ENCODE peak calls at places on chromosomes 1 and 21, in five cellular contexts. V is H7; P is activated CD4-positive, alpha-beta T cell treated with anti-CD3 and anti-CD28 coated beads, Interleukin-2, amount 10 ng/mL, durations not matched to agents 7 days and 5 days; F is activated T-helper 1 cell treated with Interleukin-2 at 50 U/mL for 16 hours; R is T-helper 2 cell. D is an unnamed sample.
A peak's percentile ranks its signal among the peaks of the same experiment; 100 is the strongest.

GRCh38 chr1:6419397-6419802 is 319 bp downstream of the HES2 start:
- DNase-seq in R (peak; percentile 22), F (no peak), V (peak; percentile 91), P (no peak), D (no peak)

GRCh38 chr1:161439280-161440232 is 65.7 kb upstream of the FCGR2A start:
- DNase-seq in V (peak; percentile 67), R (peak; percentile 38), P (peak; percentile 21), F (no peak), D (no peak)

GRCh38 chr1:31798433-31799195 is 17.2 kb downstream of the SPOCD1 start:
- DNase-seq in F (no peak), V (peak; percentile 51), P (no peak), R (no peak), D (no peak)

GRCh38 chr1:107821340-107821739 is 143.6 kb downstream of the VAV3 start:
- DNase-seq in R (no peak), P (no peak), F (no peak), V (no peak), D (no peak)

GRCh38 chr1:31939484-31940329 is 1.5 kb upstream of the PTP4A2 start:
- DNase-seq in R (peak; percentile 94), V (no peak), P (peak; percentile 79), F (peak; percentile 64), D (peak; percentile 75)

GRCh38 chr1:57987507-57987906 is 559.0 kb downstream of the OMA1 start:
- DNase-seq in R (no peak), F (no peak), V (peak; percentile 3), P (no peak), D (no peak)

GRCh38 chr1:14519976-14520375 is 78.5 kb upstream of the KAZN start:
- DNase-seq in F (no peak), P (no peak), V (no peak), R (no peak), D (peak; percentile 36)

GRCh38 chr1:86207323-86207722 is 50.8 kb upstream of the COL24A1 start:
- DNase-seq in P (no peak), F (no peak), R (no peak), V (no peak), D (no peak)

GRCh38 chr1:193538690-193539089 is 352.3 kb upstream of the B3GALT2 start:
- DNase-seq in R (peak; percentile 37), F (no peak), V (no peak), P (no peak), D (no peak)

GRCh38 chr1:30928171-30928570 is 19.6 kb upstream of the SDC3 start:
- DNase-seq in F (no peak), V (no peak), R (no peak), P (no peak), D (no peak)

GRCh38 chr21:19076031-19076430 is 672.4 kb upstream of the TMPRSS15 start:
- DNase-seq in P (no peak), V (no peak), F (no peak), R (no peak), D (no peak)

GRCh38 chr1:43177691-43178090 is 5.6 kb downstream of the CFAP57 start:
- DNase-seq in V (no peak), F (no peak), P (no peak), R (no peak), D (no peak)

GRCh38 chr21:16530656-16531055 is 800.9 kb downstream of the USP25 start:
- DNase-seq in P (no peak), V (no peak), R (no peak), F (no peak), D (no peak)